ENCODE peak calls at places on chromosomes 3 and 15, in four cellular contexts. One of them, this sample, is unnamed.

GRCh38 chr3:104907507-104907906 is 459.2 kb upstream of the ALCAM start:
- DNase-seq in tibial artery: no peak
- DNase-seq in HL-60: no peak
- DNase-seq in coronary artery: no peak
- DNase-seq in this sample: no peak

GRCh38 chr3:196149922-196150321 is 61.3 kb downstream of the ZDHHC19 start:
- DNase-seq in tibial artery: no peak
- DNase-seq in HL-60: peak
- DNase-seq in coronary artery: no peak
- DNase-seq in this sample: no peak

GRCh38 chr3:122635789-122636188 is 44.9 kb upstream of the PARP14 start:
- DNase-seq in tibial artery: no peak
- DNase-seq in HL-60: no peak
- DNase-seq in coronary artery: no peak
- DNase-seq in this sample: no peak

GRCh38 chr15:92502930-92503329 is 109.2 kb downstream of the ST8SIA2 start:
- DNase-seq in tibial artery: no peak
- DNase-seq in HL-60: no peak
- DNase-seq in coronary artery: no peak
- DNase-seq in this sample: no peak

GRCh38 chr3:103926936-103927335 is 1439.8 kb upstream of the ALCAM start:
- DNase-seq in tibial artery: no peak
- DNase-seq in HL-60: no peak
- DNase-seq in coronary artery: no peak
- DNase-seq in this sample: no peak

GRCh38 chr3:162602619-162603018 is 1106.0 kb downstream of the OTOL1 start:
- DNase-seq in tibial artery: no peak
- DNase-seq in HL-60: no peak
- DNase-seq in coronary artery: no peak
- DNase-seq in this sample: no peak

GRCh38 chr3:72310028-72310987 is 525.4 kb upstream of the PROK2 start:
- DNase-seq in tibial artery: peak
- DNase-seq in HL-60: peak
- DNase-seq in coronary artery: no peak
- DNase-seq in this sample: no peak

GRCh38 chr3:141486416-141486734 is 452 bp upstream of the RASA2 start:
- DNase-seq in tibial artery: peak
- DNase-seq in HL-60: no peak
- DNase-seq in coronary artery: no peak
- DNase-seq in this sample: no peak

GRCh38 chr15:98382139-98382538 is 266.2 kb upstream of the IGF1R start:
- DNase-seq in tibial artery: no peak
- DNase-seq in HL-60: no peak
- DNase-seq in coronary artery: no peak
- DNase-seq in this sample: no peak

GRCh38 chr3:13235897-13236296 is 162.7 kb upstream of the IQSEC1 start:
- DNase-seq in tibial artery: no peak
- DNase-seq in HL-60: no peak
- DNase-seq in coronary artery: no peak
- DNase-seq in this sample: no peak

DNA sequence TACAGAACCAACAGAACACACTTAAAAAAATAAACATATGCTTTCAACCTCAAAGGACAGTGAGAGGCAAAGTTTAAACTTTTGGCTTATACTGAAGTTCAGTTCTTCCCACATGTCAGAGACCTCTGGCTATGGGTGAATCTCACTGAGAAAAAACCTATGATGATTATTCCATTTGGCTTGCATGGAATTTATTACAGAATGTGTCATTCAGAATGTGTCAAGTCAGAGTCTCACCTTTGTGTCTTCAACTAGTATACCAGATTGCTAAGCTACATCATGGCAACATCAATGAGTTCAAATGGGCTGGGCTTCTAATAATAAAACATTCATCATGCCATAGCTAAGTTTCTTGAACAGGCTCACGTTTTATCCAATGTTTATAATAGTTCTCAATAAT is 987.0 kb downstream of the NTRK3 start:
- DNase-seq in tibial artery: no peak
- DNase-seq in HL-60: no peak
- DNase-seq in coronary artery: no peak
- DNase-seq in this sample: no peak
- H3K27ac ChIP-seq in tibial artery: no peak
- H3K27ac ChIP-seq in HL-60: no peak
- H3K27ac ChIP-seq in coronary artery: no peak
- H3K27ac ChIP-seq in this sample: no peak

GRCh38 chr15:77425104-77425503 is 4.4 kb downstream of the HMG20A start:
- DNase-seq in tibial artery: no peak
- DNase-seq in HL-60: no peak
- DNase-seq in coronary artery: no peak
- DNase-seq in this sample: no peak

GRCh38 chr15:77430213-77430612 is 9.5 kb downstream of the HMG20A start:
- DNase-seq in tibial artery: no peak
- DNase-seq in HL-60: no peak
- DNase-seq in coronary artery: no peak
- DNase-seq in this sample: no peak

GRCh38 chr15:77426377-77426776 is 5.7 kb downstream of the HMG20A start:
- DNase-seq in tibial artery: no peak
- DNase-seq in HL-60: no peak
- DNase-seq in coronary artery: no peak
- DNase-seq in this sample: no peak

GRCh38 chr15:77430652-77431051 is 10.0 kb downstream of the HMG20A start:
- DNase-seq in tibial artery: no peak
- DNase-seq in HL-60: no peak
- DNase-seq in coronary artery: no peak
- DNase-seq in this sample: no peak

DNA sequence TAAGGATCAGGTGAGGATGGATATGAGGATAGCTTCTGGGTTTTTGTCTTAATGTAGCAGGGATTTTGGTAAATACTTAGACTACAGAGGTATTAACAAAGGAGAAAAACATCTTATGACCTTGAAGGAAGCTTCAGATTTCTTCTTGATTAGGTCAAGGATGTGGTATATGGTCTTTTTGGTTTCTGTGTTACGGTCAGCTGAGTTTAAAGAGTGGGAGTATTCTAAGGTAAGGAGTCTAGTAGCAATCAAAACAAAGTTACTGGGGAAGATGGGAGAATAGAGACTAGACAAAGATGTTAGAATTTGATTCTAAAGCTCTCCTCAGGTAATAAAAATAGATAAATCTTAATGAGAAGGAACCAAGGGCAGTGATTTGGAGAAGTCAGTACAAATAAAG is 6.2 kb downstream of the HMG20A start:
- DNase-seq in tibial artery: no peak
- DNase-seq in HL-60: no peak
- DNase-seq in coronary artery: no peak
- DNase-seq in this sample: no peak
- H3K27ac ChIP-seq in tibial artery: no peak
- H3K27ac ChIP-seq in HL-60: no peak
- H3K27ac ChIP-seq in coronary artery: no peak
- H3K27ac ChIP-seq in this sample: no peak

GRCh38 chr3:84318273-84318809 is 640.4 kb upstream of the CADM2 start:
- DNase-seq in tibial artery: no peak
- DNase-seq in HL-60: no peak
- DNase-seq in coronary artery: no peak
- DNase-seq in this sample: no peak
- H3K27ac ChIP-seq in tibial artery: no peak
- H3K27ac ChIP-seq in HL-60: no peak
- H3K27ac ChIP-seq in coronary artery: no peak
- H3K27ac ChIP-seq in this sample: no peak

DNA sequence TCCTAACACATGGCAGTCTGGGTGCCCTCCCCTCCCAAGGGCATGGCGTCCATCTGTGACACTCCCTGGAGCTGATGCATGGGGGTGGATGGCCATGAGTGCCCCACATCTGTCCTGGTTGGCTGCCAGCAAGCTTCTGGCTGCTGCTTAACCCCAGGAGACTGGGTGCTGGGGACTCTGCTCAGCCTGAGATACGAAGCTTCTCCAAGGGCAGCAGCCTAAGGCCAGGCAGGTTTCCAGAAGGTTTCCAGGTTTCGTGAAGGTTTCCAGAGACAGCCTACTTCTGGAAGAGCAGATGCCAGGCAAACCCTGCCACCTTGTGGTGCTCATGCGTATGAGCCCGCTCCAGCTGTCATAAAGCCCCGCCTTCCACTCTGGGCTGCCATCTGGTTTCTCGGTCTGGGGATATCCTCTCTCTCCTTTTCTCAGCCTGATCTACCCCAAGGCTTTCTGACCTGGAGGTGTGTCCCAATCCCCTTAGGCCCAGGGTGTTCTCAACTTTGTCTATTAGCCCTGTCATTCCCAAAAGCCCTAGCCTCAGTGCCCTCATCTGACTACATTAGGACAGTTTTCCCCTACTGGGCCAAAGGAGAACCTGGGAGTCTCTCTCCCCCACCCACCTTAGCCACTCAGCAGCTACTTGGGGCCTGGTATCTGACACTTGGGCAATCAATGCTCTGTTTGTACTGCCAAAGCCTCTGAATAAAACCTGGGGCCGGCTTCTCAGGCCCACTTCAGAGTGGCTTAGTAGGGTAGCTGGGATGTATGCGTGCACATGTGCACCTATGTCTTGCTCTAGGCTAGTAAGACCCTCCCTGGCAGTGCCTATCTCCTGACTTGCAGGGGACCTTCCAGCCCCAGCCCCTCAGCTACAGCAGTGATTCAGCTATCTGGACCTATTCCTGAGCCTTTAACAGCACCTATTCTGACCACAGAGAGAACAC is 12.0 kb downstream of the MRPL46 start:
- DNase-seq in tibial artery: no peak
- DNase-seq in HL-60: peak
- DNase-seq in coronary artery: no peak
- DNase-seq in this sample: no peak
- H3K27ac ChIP-seq in tibial artery: no peak
- H3K27ac ChIP-seq in HL-60: no peak
- H3K27ac ChIP-seq in coronary artery: no peak
- H3K27ac ChIP-seq in this sample: no peak

GRCh38 chr3:38153221-38153620 is 12.1 kb upstream of the OXSR1 start:
- DNase-seq in tibial artery: no peak
- DNase-seq in HL-60: no peak
- DNase-seq in coronary artery: no peak
- DNase-seq in this sample: no peak

GRCh38 chr3:38150780-38151528 is 12.5 kb downstream of the MYD88 start:
- DNase-seq in tibial artery: no peak
- DNase-seq in HL-60: no peak
- DNase-seq in coronary artery: peak
- DNase-seq in this sample: no peak

GRCh38 chr3:38153986-38154608 is 11.2 kb upstream of the OXSR1 start:
- DNase-seq in tibial artery: no peak
- DNase-seq in HL-60: peak
- DNase-seq in coronary artery: no peak
- DNase-seq in this sample: no peak

GRCh38 chr3:38151667-38152265 is 13.3 kb downstream of the MYD88 start:
- DNase-seq in tibial artery: no peak
- DNase-seq in HL-60: peak
- DNase-seq in coronary artery: no peak
- DNase-seq in this sample: no peak

DNA sequence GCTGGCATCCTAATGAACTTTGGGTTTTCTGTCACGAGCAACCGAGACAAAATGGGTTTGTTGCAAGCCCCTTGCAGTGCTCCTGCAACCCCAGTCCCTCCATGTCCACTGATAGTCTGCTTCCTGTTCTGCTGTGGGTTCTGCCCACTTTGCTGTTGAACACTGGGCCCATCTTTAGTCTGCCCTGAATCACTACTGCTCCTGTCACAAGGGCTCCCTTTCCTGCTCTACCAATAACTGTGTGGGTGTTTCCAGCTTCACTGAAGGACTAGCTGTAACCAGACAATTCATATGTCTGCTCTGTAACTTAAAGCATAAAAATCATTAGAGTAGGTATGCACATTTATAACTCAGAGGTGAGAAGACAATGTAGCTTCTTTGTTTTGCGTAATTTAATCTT is 12.7 kb upstream of the OXSR1 start:
- DNase-seq in tibial artery: no peak
- DNase-seq in HL-60: no peak
- DNase-seq in coronary artery: no peak
- DNase-seq in this sample: no peak
- H3K27ac ChIP-seq in tibial artery: no peak
- H3K27ac ChIP-seq in HL-60: no peak
- H3K27ac ChIP-seq in coronary artery: no peak
- H3K27ac ChIP-seq in this sample: no peak

DNA sequence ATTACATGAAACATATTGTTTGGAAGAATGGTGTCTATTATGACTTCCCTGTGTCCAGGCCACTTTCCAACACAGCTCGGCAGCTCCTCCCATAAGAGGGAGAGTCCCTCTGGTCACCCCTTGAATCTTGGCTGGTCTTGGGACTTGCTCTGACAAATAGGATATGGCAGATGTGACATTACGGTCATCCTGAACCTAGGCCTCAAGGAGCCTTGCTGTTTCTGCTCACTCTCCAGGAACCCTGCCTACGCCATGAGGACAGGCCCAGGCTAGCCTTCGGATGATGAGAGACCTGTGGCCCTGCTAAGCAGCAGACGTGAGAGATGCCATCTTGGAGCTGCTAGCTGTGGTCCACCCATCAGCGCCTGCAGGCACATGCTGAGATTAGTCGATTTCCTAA is 71.9 kb downstream of the OXNAD1 start:
- DNase-seq in tibial artery: no peak
- DNase-seq in HL-60: no peak
- DNase-seq in coronary artery: no peak
- DNase-seq in this sample: no peak
- H3K27ac ChIP-seq in tibial artery: no peak
- H3K27ac ChIP-seq in HL-60: no peak
- H3K27ac ChIP-seq in coronary artery: no peak
- H3K27ac ChIP-seq in this sample: peak

GRCh38 chr15:80250614-80251504 is 1.2 kb downstream of the CTXND1 start:
- DNase-seq in tibial artery: no peak
- DNase-seq in HL-60: no peak
- DNase-seq in coronary artery: no peak
- DNase-seq in this sample: no peak

GRCh38 chr15:80249973-80250372 is 2.0 kb downstream of the CTXND1 start:
- DNase-seq in tibial artery: no peak
- DNase-seq in HL-60: no peak
- DNase-seq in coronary artery: no peak
- DNase-seq in this sample: no peak

GRCh38 chr15:80247320-80247719 is 4.7 kb downstream of the CTXND1 start:
- DNase-seq in tibial artery: no peak
- DNase-seq in HL-60: no peak
- DNase-seq in coronary artery: peak
- DNase-seq in this sample: no peak

GRCh38 chr15:80251505-80252280 is at the start of gene CTXND1:
- DNase-seq in tibial artery: no peak
- DNase-seq in HL-60: no peak
- DNase-seq in coronary artery: peak
- DNase-seq in this sample: no peak

GRCh38 chr15:80252281-80252619 is 237 bp upstream of the CTXND1 start:
- DNase-seq in tibial artery: no peak
- DNase-seq in HL-60: no peak
- DNase-seq in coronary artery: no peak
- DNase-seq in this sample: no peak
- H3K27ac ChIP-seq in tibial artery: no peak
- H3K27ac ChIP-seq in HL-60: no peak
- H3K27ac ChIP-seq in coronary artery: no peak
- H3K27ac ChIP-seq in this sample: no peak

This sample was measured in thoracic aorta.